ENCODE peak calls at places on chromosomes 5 and 9, in five cellular contexts. F is uterus, B is IMR-90, Y is gastrocnemius medialis, Q is HCT116. T is an unnamed sample.

GRCh38 chr5:115336201-115336720 is 39.8 kb upstream of the CCDC112 start:
- DNase-seq in F (no peak), B (peak; percentile 11), Y (no peak), Q (no peak), T (no peak)

GRCh38 chr5:124583469-124584350 is 162.7 kb downstream of the ZNF608 start:
- DNase-seq in F (no peak), B (peak; percentile 95), Y (no peak), Q (peak; percentile 40), T (no peak)

GRCh38 chr9:91285729-91286353 is 75.9 kb downstream of the AUH start:
- DNase-seq in F (no peak), B (peak; percentile 54), Y (no peak), Q (no peak), T (no peak)

GRCh38 chr5:175842947-175843793 is 28.2 kb upstream of the CPLX2 start:
- DNase-seq in F (no peak), B (peak; percentile 80), Y (no peak), Q (no peak), T (no peak)

GRCh38 chr9:5515261-5515650 is 4.9 kb downstream of the PDCD1LG2 start:
- DNase-seq in F (no peak), B (no peak), Y (no peak), Q (no peak), T (no peak)

GRCh38 chr9:133147412-133148271 is 16.1 kb downstream of the GBGT1 start:
- DNase-seq in F (peak; percentile 78), B (peak; percentile 32), Y (no peak), Q (peak; percentile 57), T (no peak)

GRCh38 chr9:87678650-87679355 is 47.1 kb upstream of the CTSL start:
- DNase-seq in F (peak; percentile 75), B (peak; percentile 74), Y (no peak), Q (peak; percentile 55), T (no peak)

GRCh38 chr9:4138180-4138579 is 161.7 kb downstream of the GLIS3 start:
- DNase-seq in F (no peak), B (no peak), Y (no peak), Q (no peak), T (no peak)

GRCh38 chr5:73540192-73540591 is 25.2 kb downstream of the ANKRA2 start:
- DNase-seq in F (no peak), B (peak; percentile 90), Y (no peak), Q (no peak), T (no peak)

GRCh38 chr9:126891676-126892075 is 22.9 kb upstream of the RALGPS1 start:
- DNase-seq in F (no peak), B (no peak), Y (no peak), Q (no peak), T (no peak)

DNA sequence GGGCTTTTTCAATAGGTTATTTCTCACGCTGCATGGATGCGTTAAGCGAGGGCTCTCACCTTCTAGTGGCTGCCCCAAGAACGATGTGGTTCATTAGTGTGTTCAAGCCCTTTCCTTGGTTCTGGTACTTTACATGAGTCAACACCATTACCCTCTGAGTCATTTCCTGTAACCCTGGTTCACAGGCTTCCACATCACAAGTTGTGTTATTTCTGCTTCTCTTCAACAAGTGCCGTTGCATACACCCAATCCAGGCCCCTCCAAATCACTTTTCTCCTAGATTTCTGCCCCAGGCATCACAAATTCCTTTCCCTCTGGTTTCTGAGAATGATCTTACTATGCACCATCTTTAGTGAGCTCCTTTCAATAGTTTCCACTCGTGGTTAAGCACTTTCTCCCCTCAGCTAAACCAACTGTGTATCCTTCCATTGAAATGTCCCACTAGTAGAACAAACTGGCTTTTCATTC is 69.5 kb upstream of the RAD23B start:
- DNase-seq in F (no peak), B (peak; percentile 94), Y (no peak), Q (peak; percentile 96), T (no peak)
- TF ChIP-seq POLR2A in F (no peak), B (no peak), Y (no peak), Q (peak; percentile 50), T (no peak)

GRCh38 chr5:147455822-147456221 is 54.0 kb downstream of the DPYSL3 start:
- DNase-seq in F (no peak), B (no peak), Y (no peak), Q (no peak), T (no peak)
- H3K4me3 ChIP-seq in F (no peak overlapping the region), B (no peak overlapping the region), Y (no peak overlapping the region), Q (no peak overlapping the region), T (no peak overlapping the region)

GRCh38 chr5:139725073-139725830 is 70.4 kb upstream of the PSD2 start:
- DNase-seq in F (peak; percentile 77), B (peak; percentile 85), Y (no peak), Q (no peak), T (no peak)
- TF ChIP-seq POLR2A in F (no peak), B (no peak), Y (no peak), Q (no peak), T (no peak)

GRCh38 chr9:76835571-76836283 is 70.2 kb downstream of the PRUNE2 start:
- DNase-seq in F (peak; percentile 35), B (peak; percentile 87), Y (no peak), Q (no peak), T (no peak)
- H3K4me3 ChIP-seq in F (no peak overlapping the region), B (no peak overlapping the region), Y (peak overlapping the region; percentile 2), Q (no peak overlapping the region), T (no peak overlapping the region)

DNA sequence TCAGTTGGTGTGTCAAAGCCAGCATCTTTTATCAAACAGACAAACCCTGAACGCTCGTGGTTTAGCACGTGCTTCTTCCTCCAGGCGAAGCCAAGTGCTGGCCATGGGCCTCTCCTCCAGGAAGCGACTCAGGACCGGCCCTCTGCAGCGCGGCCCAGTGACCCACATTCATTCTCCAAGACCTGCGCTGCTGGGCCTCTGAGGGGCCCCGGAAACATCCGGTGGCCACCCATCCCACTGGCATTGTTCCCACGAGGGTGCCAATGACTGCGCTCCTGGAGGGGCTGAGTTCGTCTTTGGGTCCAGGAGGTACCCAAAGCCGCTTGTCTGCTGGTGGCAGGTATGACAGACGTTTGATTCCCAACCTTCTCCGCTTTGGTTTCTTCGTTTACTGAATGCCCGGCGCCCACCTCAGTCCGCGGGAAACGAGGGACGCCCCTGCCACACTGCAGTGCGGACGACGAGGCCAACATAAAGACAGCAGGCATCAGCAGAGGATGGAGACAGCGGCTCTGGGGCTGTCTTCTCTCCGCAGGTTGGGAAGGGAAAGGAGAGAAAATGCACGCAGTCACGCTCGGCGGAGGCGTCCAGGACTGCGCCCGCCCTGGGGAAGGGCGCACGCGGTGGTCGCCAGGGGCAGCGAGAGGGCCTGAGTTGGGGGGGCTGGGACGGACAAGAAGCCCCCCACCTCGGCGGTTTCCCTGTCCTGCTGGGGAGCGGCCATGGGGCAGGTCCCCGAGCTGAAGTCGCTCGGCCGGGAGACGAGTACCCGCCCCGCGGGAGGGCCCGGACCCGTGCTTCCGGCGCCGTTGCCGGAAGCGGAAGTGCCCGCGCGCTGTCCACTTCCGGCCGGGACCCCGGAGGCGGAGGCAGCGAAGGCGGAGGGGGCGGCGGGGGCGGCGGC is at the start of gene EXOC3:
- DNase-seq in F (peak; percentile 49), B (peak; percentile 56), Y (peak; percentile 43), Q (peak; percentile 34), T (no peak)
- TF ChIP-seq POLR2A in F (peak; percentile 22), B (peak; percentile 81), Y (peak; percentile 77), Q (peak; percentile 71), T (no peak)

DNA sequence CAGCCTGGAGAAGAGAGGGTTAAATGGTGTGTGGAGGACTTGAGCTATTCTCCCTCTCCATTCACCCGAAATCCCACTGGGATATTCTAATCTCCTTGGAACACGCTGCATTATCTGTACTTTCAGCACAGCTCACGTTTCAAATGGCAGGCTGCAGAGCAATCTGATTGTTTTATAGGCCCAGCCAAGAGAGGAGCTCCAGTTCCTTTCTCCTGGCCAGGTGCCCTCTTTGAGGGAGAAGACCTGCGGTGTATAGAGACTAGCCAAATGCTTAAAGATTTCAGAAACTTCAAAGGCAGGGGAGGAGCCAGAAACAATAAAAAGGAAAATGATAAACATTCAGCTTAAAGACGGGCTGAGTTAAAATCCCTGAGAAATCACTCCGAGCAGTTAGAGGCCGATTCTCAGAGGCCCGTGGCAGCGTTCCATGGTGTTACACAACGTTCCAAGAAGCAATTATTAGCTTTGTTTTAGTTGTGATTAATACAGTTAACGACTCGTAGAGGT is 564.0 kb upstream of the KLF4 start:
- DNase-seq in F (peak; percentile 90), B (peak; percentile 80), Y (peak; percentile 68), Q (no peak), T (no peak)
- H3K4me3 ChIP-seq in F (no peak overlapping the region), B (no peak overlapping the region), Y (peak overlapping the region; percentile 7), Q (no peak overlapping the region), T (no peak overlapping the region)